ENCODE peak calls at places on chromosomes 16 and 17, in six cellular contexts. W is EL, D is NCI-H524, P is progenitor cell of endocrine pancreas, I is foreskin fibroblast, N is small intestine. U is an unnamed sample.

GRCh38 chr17:77279448-77280303 is 138.9 kb downstream of the SEC14L1 start:
- DNase-seq in W (no peak), D (no peak), P (no peak), I (no peak), N (peak; percentile 68), U (peak; percentile 35)

GRCh38 chr17:64500923-64501765 is 4.3 kb upstream of the POLG2 start:
- DNase-seq in W (peak; percentile 14), D (no peak), P (no peak), I (no peak), N (no peak), U (peak; percentile 21)

GRCh38 chr17:56947741-56948140 is 13.1 kb downstream of the COIL start:
- DNase-seq in W (no peak), D (no peak), P (no peak), I (no peak), N (no peak), U (no peak)

GRCh38 chr17:78034429-78035091 is 76.1 kb downstream of the TNRC6C start:
- DNase-seq in W (peak; percentile 57), D (no peak), P (no peak), I (peak; percentile 46), N (no peak), U (peak; percentile 36)

GRCh38 chr16:47568355-47568754 is 107.2 kb downstream of the PHKB start:
- DNase-seq in W (no peak), D (no peak), P (no peak), I (no peak), N (no peak), U (no peak)

GRCh38 chr16:3578121-3578520 is 918 bp upstream of the NLRC3 start:
- DNase-seq in W (no peak), D (no peak), P (no peak), I (no peak), N (no peak), U (no peak)

GRCh38 chr17:59513934-59514841 is 51.2 kb upstream of the DHX40 start:
- DNase-seq in W (peak; percentile 37), D (peak; percentile 100), P (no peak), I (peak; percentile 50), N (peak; percentile 83), U (peak; percentile 86)

GRCh38 chr17:69404398-69404797 is 10.1 kb upstream of the MAP2K6 start:
- DNase-seq in W (peak; percentile 86), D (no peak), P (no peak), I (peak; percentile 16), N (no peak), U (no peak)

GRCh38 chr17:57085448-57086068 is 512 bp downstream of the AKAP1 start:
- DNase-seq in W (peak; percentile 55), D (peak; percentile 66), P (peak; percentile 50), I (peak; percentile 28), N (peak; percentile 93), U (peak; percentile 62)

GRCh38 chr16:31696968-31697743 is 169.5 kb downstream of the AHSP start:
- DNase-seq in W (peak; percentile 35), D (peak; percentile 41), P (no peak), I (peak; percentile 26), N (peak; percentile 42), U (peak; percentile 74)

GRCh38 chr17:81666342-81667191 is at the start of the genes CCDC137 and OXLD1:
- DNase-seq in W (peak; percentile 96), D (peak; percentile 99), P (peak; percentile 90), I (peak; percentile 96), N (peak; percentile 94), U (peak; percentile 98)

GRCh38 chr17:67239597-67239996 is 5.4 kb downstream of the HELZ start:
- DNase-seq in W (peak; percentile 51), D (no peak), P (no peak), I (peak; percentile 54), N (peak; percentile 32), U (peak; percentile 78)

GRCh38 chr16:69131749-69132423 is 502 bp downstream of the CHTF8 start:
- DNase-seq in W (peak; percentile 86), D (peak; percentile 64), P (peak; percentile 82), I (peak; percentile 82), N (peak; percentile 55), U (peak; percentile 92)

GRCh38 chr17:65191805-65192740 is 54.9 kb downstream of the RGS9 start:
- DNase-seq in W (peak; percentile 76), D (no peak), P (no peak), I (peak; percentile 74), N (no peak), U (peak; percentile 64)

GRCh38 chr16:15924996-15925395 is 24.4 kb upstream of the ABCC1 start:
- DNase-seq in W (no peak), D (no peak), P (no peak), I (no peak), N (no peak), U (no peak)

GRCh38 chr16:1514507-1514906 is 19.0 kb upstream of the TMEM204 start:
- DNase-seq in W (no peak), D (no peak), P (no peak), I (no peak), N (no peak), U (no peak)

GRCh38 chr16:50389900-50390896 is 21.4 kb upstream of the BRD7 start:
- DNase-seq in W (no peak), D (no peak), P (no peak), I (no peak), N (no peak), U (no peak)

GRCh38 chr17:18186271-18186982 is 2.8 kb downstream of the ALKBH5 start:
- DNase-seq in W (peak; percentile 39), D (no peak), P (no peak), I (peak; percentile 52), N (no peak), U (no peak)

GRCh38 chr17:39624313-39624712 is 2.4 kb upstream of the PPP1R1B start:
- DNase-seq in W (no peak), D (no peak), P (no peak), I (no peak), N (no peak), U (no peak)

GRCh38 chr16:19837331-19837943 is 47.2 kb downstream of the GPRC5B start:
- DNase-seq in W (no peak), D (peak; percentile 67), P (no peak), I (no peak), N (no peak), U (no peak)

GRCh38 chr16:82192665-82193064 is 22.6 kb upstream of the MPHOSPH6 start:
- DNase-seq in W (peak; percentile 70), D (no peak), P (no peak), I (peak; percentile 88), N (no peak), U (no peak)

GRCh38 chr17:32943647-32944191 is 15.8 kb downstream of the TMEM98 start:
- DNase-seq in W (peak; percentile 82), D (no peak), P (no peak), I (peak; percentile 80), N (peak; percentile 89), U (no peak)

GRCh38 chr17:50148226-50149098 is 2.0 kb downstream of the PPP1R9B start:
- DNase-seq in W (peak; percentile 66), D (peak; percentile 57), P (no peak), I (no peak), N (peak; percentile 71), U (peak; percentile 55)

GRCh38 chr16:8505327-8505991 is 84.9 kb downstream of the TMEM114 start:
- DNase-seq in W (no peak), D (no peak), P (no peak), I (no peak), N (peak; percentile 92), U (no peak)

GRCh38 chr17:34235389-34236028 is 19.6 kb upstream of the CCL2 start:
- DNase-seq in W (peak; percentile 65), D (no peak), P (no peak), I (no peak), N (peak; percentile 37), U (no peak)

GRCh38 chr16:5504028-5504758 is 406.6 kb upstream of the EEF2KMT start:
- DNase-seq in W (no peak), D (no peak), P (no peak), I (no peak), N (no peak), U (no peak)

GRCh38 chr17:59490259-59490658 is 75.2 kb upstream of the DHX40 start:
- DNase-seq in W (no peak), D (peak; percentile 16), P (no peak), I (no peak), N (no peak), U (no peak)

GRCh38 chr17:83097831-83098230 is 18.4 kb downstream of the METRNL start:
- DNase-seq in W (no peak), D (no peak), P (no peak), I (no peak), N (no peak), U (no peak)

GRCh38 chr16:52721331-52721730 is 174.4 kb upstream of the TOX3 start:
- DNase-seq in W (no peak), D (no peak), P (no peak), I (no peak), N (no peak), U (no peak)

GRCh38 chr16:78275420-78275819 is 176.0 kb downstream of the WWOX start:
- DNase-seq in W (no peak), D (peak; percentile 5), P (no peak), I (no peak), N (no peak), U (no peak)

U was measured in ACHN.